ENCODE peak calls at places on chromosomes 2 and 18, in five cellular contexts. B is IMR-90, J is H9, C is H1, S is mesenchymal stem cell. Z is an unnamed sample. For H3K9me3, the result is how much of the 10 kb centered on the place peaks cover.

GRCh38 chr18:23690505-23691068 is 1.3 kb downstream of the LAMA3 start:
- DNase-seq in B (no peak), J (peak), C (peak), S (no peak), Z (peak)

GRCh38 chr2:24926602-24927252 is 6.7 kb upstream of the ADCY3 start:
- DNase-seq in B (no peak), J (peak), C (peak), S (no peak), Z (no peak)

GRCh38 chr2:241560181-241560882 is 1.8 kb downstream of the BOK start:
- DNase-seq in B (no peak), J (peak), C (no peak), S (no peak), Z (no peak)

GRCh38 chr2:145760781-145761649 is 1241.1 kb upstream of the ZEB2 start:
- DNase-seq in B (peak), J (no peak), C (no peak), S (peak), Z (no peak)

GRCh38 chr2:219454217-219454616 is 19.6 kb downstream of the SPEG start:
- DNase-seq in B (no peak), J (no peak), C (no peak), S (no peak), Z (no peak)

GRCh38 chr2:61469424-61470121 is 1.3 kb downstream of the USP34 start:
- DNase-seq in B (peak), J (no peak), C (no peak), S (peak), Z (no peak)

GRCh38 chr2:74876081-74876886 is 42.4 kb downstream of the HK2 start:
- DNase-seq in B (peak), J (peak), C (peak), S (peak), Z (peak)

GRCh38 chr2:184549153-184549552 is 49.2 kb upstream of the ZNF804A start:
- DNase-seq in B (no peak), J (no peak), C (no peak), S (no peak), Z (no peak)

GRCh38 chr2:237920673-237921072 is 46.1 kb upstream of the UBE2F start:
- DNase-seq in B (peak), J (no peak), C (no peak), S (no peak), Z (no peak)

GRCh38 chr2:136327162-136327852 is 209.4 kb upstream of the CXCR4 start:
- DNase-seq in B (peak), J (no peak), C (no peak), S (peak), Z (no peak)
- H2BK15ac ChIP-seq in B (no peak), J (no peak), C (no peak), S (no peak), Z (no peak)

GRCh38 chr18:1495387-1495786 is 590.7 kb downstream of the ADCYAP1 start:
- DNase-seq in B (no peak), J (no peak), C (no peak), S (no peak), Z (no peak)
- H3K9me3 ChIP-seq in B (under half), J (under half), C (under half), S (under half), Z (under half)

GRCh38 chr2:226031078-226031937 is 631.8 kb downstream of the NYAP2 start:
- DNase-seq in B (peak), J (peak), C (peak), S (peak), Z (peak)

GRCh38 chr2:226031962-226032441 is 632.5 kb downstream of the NYAP2 start:
- DNase-seq in B (peak), J (no peak), C (no peak), S (peak), Z (peak)

GRCh38 chr2:226030369-226031077 is 631.0 kb downstream of the NYAP2 start:
- DNase-seq in B (no peak), J (no peak), C (no peak), S (no peak), Z (peak)
- H2BK15ac ChIP-seq in B (peak), J (no peak), C (no peak), S (peak), Z (no peak)

DNA sequence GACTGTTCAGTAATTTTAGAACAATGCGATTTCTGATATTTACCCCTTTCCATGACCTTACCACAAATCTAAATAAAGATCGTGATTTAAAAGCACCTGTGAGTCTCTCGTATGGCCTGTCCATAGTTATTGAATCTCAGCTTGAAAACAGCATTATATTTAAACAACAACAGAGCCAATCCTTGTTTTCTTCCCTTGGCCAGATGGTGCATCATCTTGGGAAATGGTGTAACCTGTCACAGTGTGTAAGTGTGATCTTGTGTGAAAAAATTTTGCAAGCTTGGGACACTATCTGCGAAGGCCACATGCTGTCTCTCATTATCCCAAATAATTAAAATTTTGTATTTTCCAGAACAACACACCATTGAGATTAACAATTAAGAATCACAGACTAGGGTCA is 262.7 kb upstream of the SPHKAP start:
- DNase-seq in B (no peak), J (no peak), C (no peak), S (no peak), Z (no peak)
- H3K9me3 ChIP-seq in B (under half), J (under half), C (under half), S (under half), Z (under half)

GRCh38 chr2:156429211-156429610 is 7.0 kb upstream of the GPD2 start:
- DNase-seq in B (no peak), J (no peak), C (no peak), S (no peak), Z (no peak)
- H2BK15ac ChIP-seq in B (no peak), J (no peak), C (no peak), S (no peak), Z (no peak)

GRCh38 chr2:20018576-20019152 is 6.2 kb upstream of the MATN3 start:
- DNase-seq in B (no peak), J (no peak), C (no peak), S (no peak), Z (no peak)
- H3K9me3 ChIP-seq in B (under half), J (under half), C (under half), S (under half), Z (under half)

DNA sequence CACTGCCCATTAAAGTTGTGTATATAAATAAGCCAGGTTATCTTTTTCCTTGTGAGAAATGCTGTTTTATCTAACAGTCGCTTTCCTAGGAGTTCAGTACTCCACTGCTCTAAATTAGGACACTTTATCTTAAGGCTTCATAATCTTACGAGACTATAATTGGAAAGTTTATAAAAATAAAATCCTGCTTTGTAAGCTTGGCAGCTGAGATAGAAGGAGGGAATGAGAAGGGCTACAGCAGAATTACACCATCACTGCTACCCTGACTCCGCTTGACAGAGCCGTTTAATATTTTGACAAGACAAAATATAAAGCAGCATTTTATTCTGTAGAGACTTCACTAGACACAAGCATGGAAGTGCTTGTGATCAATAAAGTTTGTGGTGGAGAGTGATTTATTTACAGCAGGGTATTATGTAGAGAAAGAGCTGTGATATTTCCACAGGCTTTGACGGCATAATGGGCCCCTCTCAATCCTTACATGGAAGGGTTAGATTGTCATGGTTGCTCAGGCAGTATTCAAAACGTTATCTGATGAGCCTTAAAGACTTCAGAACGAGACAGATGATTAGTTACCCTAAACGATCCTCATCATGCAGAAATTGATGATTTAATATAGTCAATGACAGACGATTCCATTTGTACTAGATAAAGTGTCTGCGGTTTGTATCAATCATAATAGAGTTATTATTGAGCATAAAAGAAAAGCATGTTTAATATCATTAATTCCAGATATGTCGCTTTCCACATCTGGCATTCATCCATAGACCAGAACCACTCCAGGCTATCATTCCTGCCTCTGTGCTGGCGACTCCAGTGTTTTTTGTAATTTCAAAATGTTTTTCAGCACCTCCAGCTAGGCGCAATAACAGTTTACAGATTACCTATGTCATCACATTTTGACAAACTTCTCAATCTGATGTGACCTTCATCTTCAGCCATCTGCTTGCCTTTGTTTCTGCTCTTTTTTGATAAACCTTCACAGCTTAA is 242.2 kb downstream of the FIGN start:
- DNase-seq in B (no peak), J (no peak), C (no peak), S (no peak), Z (no peak)
- H2BK15ac ChIP-seq in B (no peak), J (no peak), C (no peak), S (no peak), Z (no peak)

GRCh38 chr2:113150258-113150601 is 22.8 kb downstream of the IL1RN start:
- DNase-seq in B (no peak), J (no peak), C (peak), S (no peak), Z (no peak)
- H3K9me3 ChIP-seq in B (under half), J (under half), C (under half), S (under half), Z (under half)

GRCh38 chr2:234843411-234843810 is 108.4 kb upstream of the SH3BP4 start:
- DNase-seq in B (no peak), J (no peak), C (no peak), S (no peak), Z (no peak)
- H2BK15ac ChIP-seq in B (no peak), J (no peak), C (no peak), S (no peak), Z (no peak)

GRCh38 chr2:2862386-2862785 is 515.2 kb downstream of the EIPR1 start:
- DNase-seq in B (no peak), J (no peak), C (no peak), S (no peak), Z (no peak)
- H3K9me3 ChIP-seq in B (under half), J (under half), C (under half), S (under half), Z (under half)